ENCODE peak calls at places on chromosomes 3 and 15, in ten cellular contexts. One of them, this sample, is unnamed.

GRCh38 chr15:70636540-70637165 is 126.7 kb downstream of the UACA start:
- DNase-seq in PC-9: peak
- DNase-seq in retina: peak
- DNase-seq in stomach: no peak
- DNase-seq in activated T-helper 1 cell treated with anti-CD3 and anti-CD28 coated beads, Interleukin-2, amount 50 U/mL, for 16 hours: no peak
- DNase-seq in T-helper 2 cell: no peak
- DNase-seq in GF-D8: peak
- DNase-seq in foreskin fibroblast: peak
- DNase-seq in amygdala: no peak
- DNase-seq in A172: no peak
- DNase-seq in this sample: no peak

GRCh38 chr15:31498329-31498728 is 171.7 kb downstream of the KLF13 start:
- DNase-seq in stomach: no peak
- DNase-seq in amygdala: no peak
- DNase-seq in retina: no peak
- DNase-seq in activated T-helper 1 cell treated with anti-CD3 and anti-CD28 coated beads, Interleukin-2, amount 50 U/mL, for 16 hours: no peak
- DNase-seq in PC-9: no peak
- DNase-seq in GF-D8: no peak
- DNase-seq in A172: no peak
- DNase-seq in foreskin fibroblast: no peak
- DNase-seq in T-helper 2 cell: no peak
- DNase-seq in this sample: peak

GRCh38 chr15:87844031-87844430 is 412.5 kb downstream of the NTRK3 start:
- DNase-seq in GF-D8: no peak
- DNase-seq in retina: no peak
- DNase-seq in T-helper 2 cell: no peak
- DNase-seq in stomach: no peak
- DNase-seq in A172: no peak
- DNase-seq in PC-9: no peak
- DNase-seq in amygdala: no peak
- DNase-seq in foreskin fibroblast: no peak
- DNase-seq in activated T-helper 1 cell treated with anti-CD3 and anti-CD28 coated beads, Interleukin-2, amount 50 U/mL, for 16 hours: no peak
- DNase-seq in this sample: no peak

GRCh38 chr15:87877114-87877810 is 379.3 kb downstream of the NTRK3 start:
- DNase-seq in T-helper 2 cell: no peak
- DNase-seq in activated T-helper 1 cell treated with anti-CD3 and anti-CD28 coated beads, Interleukin-2, amount 50 U/mL, for 16 hours: no peak
- DNase-seq in PC-9: no peak
- DNase-seq in retina: no peak
- DNase-seq in A172: peak
- DNase-seq in amygdala: no peak
- DNase-seq in foreskin fibroblast: no peak
- DNase-seq in GF-D8: no peak
- DNase-seq in stomach: no peak
- DNase-seq in this sample: no peak

GRCh38 chr15:33547876-33548275 is 237.1 kb downstream of the RYR3 start:
- DNase-seq in T-helper 2 cell: no peak
- DNase-seq in foreskin fibroblast: peak
- DNase-seq in retina: peak
- DNase-seq in GF-D8: no peak
- DNase-seq in stomach: no peak
- DNase-seq in activated T-helper 1 cell treated with anti-CD3 and anti-CD28 coated beads, Interleukin-2, amount 50 U/mL, for 16 hours: no peak
- DNase-seq in A172: peak
- DNase-seq in PC-9: peak
- DNase-seq in amygdala: no peak
- DNase-seq in this sample: peak

GRCh38 chr3:171371354-171371753 is 88.9 kb downstream of the TNIK start:
- DNase-seq in activated T-helper 1 cell treated with anti-CD3 and anti-CD28 coated beads, Interleukin-2, amount 50 U/mL, for 16 hours: no peak
- DNase-seq in GF-D8: no peak
- DNase-seq in foreskin fibroblast: no peak
- DNase-seq in amygdala: no peak
- DNase-seq in A172: no peak
- DNase-seq in stomach: no peak
- DNase-seq in T-helper 2 cell: no peak
- DNase-seq in retina: no peak
- DNase-seq in PC-9: peak
- DNase-seq in this sample: no peak

GRCh38 chr3:183826448-183826847 is 1.1 kb upstream of the MAP6D1 start:
- DNase-seq in amygdala: no peak
- DNase-seq in T-helper 2 cell: no peak
- DNase-seq in GF-D8: no peak
- DNase-seq in retina: peak
- DNase-seq in A172: no peak
- DNase-seq in PC-9: no peak
- DNase-seq in activated T-helper 1 cell treated with anti-CD3 and anti-CD28 coated beads, Interleukin-2, amount 50 U/mL, for 16 hours: no peak
- DNase-seq in stomach: no peak
- DNase-seq in foreskin fibroblast: no peak
- DNase-seq in this sample: no peak

GRCh38 chr3:32428092-32429068 is 36.7 kb downstream of the CMTM7 start:
- DNase-seq in GF-D8: no peak
- DNase-seq in T-helper 2 cell: no peak
- DNase-seq in A172: no peak
- DNase-seq in stomach: no peak
- DNase-seq in amygdala: no peak
- DNase-seq in activated T-helper 1 cell treated with anti-CD3 and anti-CD28 coated beads, Interleukin-2, amount 50 U/mL, for 16 hours: no peak
- DNase-seq in PC-9: no peak
- DNase-seq in foreskin fibroblast: no peak
- DNase-seq in retina: no peak
- DNase-seq in this sample: no peak

GRCh38 chr3:14286887-14287496 is 108.4 kb downstream of the LSM3 start:
- DNase-seq in activated T-helper 1 cell treated with anti-CD3 and anti-CD28 coated beads, Interleukin-2, amount 50 U/mL, for 16 hours: no peak
- DNase-seq in GF-D8: no peak
- DNase-seq in foreskin fibroblast: no peak
- DNase-seq in amygdala: no peak
- DNase-seq in retina: no peak
- DNase-seq in PC-9: no peak
- DNase-seq in T-helper 2 cell: no peak
- DNase-seq in stomach: no peak
- DNase-seq in A172: no peak
- DNase-seq in this sample: no peak

GRCh38 chr3:122679467-122680291 is 960 bp upstream of the PARP14 start:
- DNase-seq in GF-D8: no peak
- DNase-seq in A172: no peak
- DNase-seq in amygdala: no peak
- DNase-seq in activated T-helper 1 cell treated with anti-CD3 and anti-CD28 coated beads, Interleukin-2, amount 50 U/mL, for 16 hours: no peak
- DNase-seq in stomach: peak
- DNase-seq in retina: peak
- DNase-seq in T-helper 2 cell: no peak
- DNase-seq in PC-9: peak
- DNase-seq in foreskin fibroblast: peak
- DNase-seq in this sample: peak

GRCh38 chr15:42727740-42728355 is 9.1 kb downstream of the CDAN1 start:
- DNase-seq in PC-9: no peak
- DNase-seq in foreskin fibroblast: no peak
- DNase-seq in retina: no peak
- DNase-seq in activated T-helper 1 cell treated with anti-CD3 and anti-CD28 coated beads, Interleukin-2, amount 50 U/mL, for 16 hours: no peak
- DNase-seq in stomach: peak
- DNase-seq in T-helper 2 cell: no peak
- DNase-seq in amygdala: no peak
- DNase-seq in A172: no peak
- DNase-seq in GF-D8: no peak
- DNase-seq in this sample: no peak

GRCh38 chr15:74788716-74789151 is 6.9 kb downstream of the CSK start:
- DNase-seq in T-helper 2 cell: no peak
- DNase-seq in stomach: no peak
- DNase-seq in A172: no peak
- DNase-seq in retina: no peak
- DNase-seq in amygdala: no peak
- DNase-seq in GF-D8: peak
- DNase-seq in activated T-helper 1 cell treated with anti-CD3 and anti-CD28 coated beads, Interleukin-2, amount 50 U/mL, for 16 hours: no peak
- DNase-seq in foreskin fibroblast: no peak
- DNase-seq in PC-9: no peak
- DNase-seq in this sample: no peak

GRCh38 chr3:125140011-125140813 is 72.3 kb downstream of the SLC12A8 start:
- DNase-seq in GF-D8: no peak
- DNase-seq in activated T-helper 1 cell treated with anti-CD3 and anti-CD28 coated beads, Interleukin-2, amount 50 U/mL, for 16 hours: no peak
- DNase-seq in A172: no peak
- DNase-seq in amygdala: no peak
- DNase-seq in T-helper 2 cell: no peak
- DNase-seq in stomach: no peak
- DNase-seq in PC-9: peak
- DNase-seq in retina: no peak
- DNase-seq in foreskin fibroblast: peak
- DNase-seq in this sample: peak

GRCh38 chr15:81133782-81134461 is at the start of gene CFAP161:
- DNase-seq in PC-9: no peak
- DNase-seq in A172: peak
- DNase-seq in GF-D8: no peak
- DNase-seq in foreskin fibroblast: peak
- DNase-seq in retina: peak
- DNase-seq in stomach: peak
- DNase-seq in T-helper 2 cell: peak
- DNase-seq in amygdala: peak
- DNase-seq in activated T-helper 1 cell treated with anti-CD3 and anti-CD28 coated beads, Interleukin-2, amount 50 U/mL, for 16 hours: no peak
- DNase-seq in this sample: peak

GRCh38 chr3:69330891-69331400 is 54.9 kb downstream of the FRMD4B start:
- DNase-seq in retina: no peak
- DNase-seq in T-helper 2 cell: no peak
- DNase-seq in A172: no peak
- DNase-seq in stomach: no peak
- DNase-seq in GF-D8: no peak
- DNase-seq in amygdala: no peak
- DNase-seq in activated T-helper 1 cell treated with anti-CD3 and anti-CD28 coated beads, Interleukin-2, amount 50 U/mL, for 16 hours: no peak
- DNase-seq in PC-9: no peak
- DNase-seq in foreskin fibroblast: no peak
- DNase-seq in this sample: no peak

GRCh38 chr3:30779686-30780287 is 114.7 kb downstream of the GADL1 start:
- DNase-seq in amygdala: no peak
- DNase-seq in activated T-helper 1 cell treated with anti-CD3 and anti-CD28 coated beads, Interleukin-2, amount 50 U/mL, for 16 hours: no peak
- DNase-seq in A172: no peak
- DNase-seq in GF-D8: no peak
- DNase-seq in stomach: no peak
- DNase-seq in retina: no peak
- DNase-seq in PC-9: no peak
- DNase-seq in foreskin fibroblast: peak
- DNase-seq in T-helper 2 cell: no peak
- DNase-seq in this sample: no peak

GRCh38 chr15:73978896-73979295 is 13.2 kb downstream of the STOML1 start:
- DNase-seq in A172: no peak
- DNase-seq in T-helper 2 cell: no peak
- DNase-seq in amygdala: no peak
- DNase-seq in stomach: no peak
- DNase-seq in activated T-helper 1 cell treated with anti-CD3 and anti-CD28 coated beads, Interleukin-2, amount 50 U/mL, for 16 hours: no peak
- DNase-seq in GF-D8: no peak
- DNase-seq in retina: no peak
- DNase-seq in foreskin fibroblast: no peak
- DNase-seq in PC-9: no peak
- DNase-seq in this sample: no peak

GRCh38 chr3:26018889-26019288 is 229.0 kb downstream of the OXSM start:
- DNase-seq in A172: no peak
- DNase-seq in amygdala: no peak
- DNase-seq in stomach: no peak
- DNase-seq in T-helper 2 cell: no peak
- DNase-seq in PC-9: no peak
- DNase-seq in foreskin fibroblast: no peak
- DNase-seq in activated T-helper 1 cell treated with anti-CD3 and anti-CD28 coated beads, Interleukin-2, amount 50 U/mL, for 16 hours: no peak
- DNase-seq in GF-D8: no peak
- DNase-seq in retina: no peak
- DNase-seq in this sample: no peak

GRCh38 chr15:46956456-46956855 is 760.8 kb upstream of the SEMA6D start:
- DNase-seq in A172: no peak
- DNase-seq in foreskin fibroblast: no peak
- DNase-seq in activated T-helper 1 cell treated with anti-CD3 and anti-CD28 coated beads, Interleukin-2, amount 50 U/mL, for 16 hours: no peak
- DNase-seq in PC-9: no peak
- DNase-seq in stomach: no peak
- DNase-seq in T-helper 2 cell: no peak
- DNase-seq in amygdala: no peak
- DNase-seq in retina: no peak
- DNase-seq in GF-D8: no peak
- DNase-seq in this sample: no peak

GRCh38 chr3:75048650-75049049 is 434.2 kb upstream of the CNTN3 start:
- DNase-seq in activated T-helper 1 cell treated with anti-CD3 and anti-CD28 coated beads, Interleukin-2, amount 50 U/mL, for 16 hours: no peak
- DNase-seq in foreskin fibroblast: peak
- DNase-seq in GF-D8: no peak
- DNase-seq in T-helper 2 cell: no peak
- DNase-seq in retina: no peak
- DNase-seq in PC-9: no peak
- DNase-seq in stomach: no peak
- DNase-seq in amygdala: no peak
- DNase-seq in A172: no peak
- DNase-seq in this sample: peak